ENCODE peak calls at places on chromosomes 6 and 20, in ten cellular contexts. A is GM23338, V is PC-9, B is HCT116, X is hepatocyte, I is OCI-LY7, D is SK-N-SH, Q is GM23248, E is Karpas-422, G is MM.1S. O is an unnamed sample.

GRCh38 chr6:33205172-33206026 is 944 bp downstream of the HSD17B8 start:
- DNase-seq in A (peak; percentile 44), V (peak; percentile 73), B (peak; percentile 55), X (peak; percentile 55), I (peak; percentile 54), D (peak; percentile 42), Q (peak; percentile 67), E (peak; percentile 65), G (peak; percentile 29), O (peak; percentile 76)

GRCh38 chr6:87660226-87660886 is 41.7 kb downstream of the AKIRIN2 start:
- DNase-seq in A (no peak), V (no peak), B (no peak), X (no peak), I (no peak), D (no peak), Q (peak; percentile 88), E (no peak), G (no peak), O (peak; percentile 26)

GRCh38 chr20:6657111-6657510 is 110.4 kb upstream of the BMP2 start:
- DNase-seq in A (no peak), V (no peak), B (no peak), X (no peak), I (no peak), D (no peak), Q (no peak), E (no peak), G (no peak), O (no peak)

GRCh38 chr6:163554663-163555062 is 140.1 kb downstream of the QKI start:
- DNase-seq in A (peak; percentile 81), V (no peak), B (no peak), X (peak; percentile 32), I (peak; percentile 25), D (peak; percentile 23), Q (peak; percentile 65), E (no peak), G (peak; percentile 20), O (peak; percentile 60)

GRCh38 chr6:33787954-33788693 is 806 bp downstream of the LEMD2 start:
- DNase-seq in A (peak; percentile 66), V (no peak), B (peak; percentile 23), X (peak; percentile 81), I (peak; percentile 71), D (peak; percentile 87), Q (peak; percentile 89), E (peak; percentile 83), G (peak; percentile 46), O (peak; percentile 56)

GRCh38 chr6:93927731-93928130 is 508.4 kb upstream of the EPHA7 start:
- DNase-seq in A (no peak), V (no peak), B (no peak), X (no peak), I (no peak), D (no peak), Q (no peak), E (no peak), G (no peak), O (no peak)

GRCh38 chr6:137914530-137915193 is 47.6 kb downstream of the TNFAIP3 start:
- DNase-seq in A (no peak), V (no peak), B (no peak), X (no peak), I (no peak), D (no peak), Q (no peak), E (no peak), G (no peak), O (no peak)

GRCh38 chr20:63248835-63249591 is 5.2 kb downstream of the NKAIN4 start:
- DNase-seq in A (no peak), V (no peak), B (no peak), X (no peak), I (no peak), D (no peak), Q (no peak), E (no peak), G (no peak), O (peak; percentile 32)

GRCh38 chr6:155228549-155229166 is 35.2 kb upstream of the CLDN20 start:
- DNase-seq in A (no peak), V (no peak), B (no peak), X (peak; percentile 16), I (no peak), D (no peak), Q (peak; percentile 55), E (no peak), G (no peak), O (no peak)

GRCh38 chr6:48069280-48069679 is 41.7 kb downstream of the PTCHD4 start:
- DNase-seq in A (peak; percentile 43), V (no peak), B (no peak), X (peak; percentile 8), I (no peak), D (peak; percentile 7), Q (peak; percentile 25), E (no peak), G (no peak), O (no peak)

GRCh38 chr6:3415490-3415889 is 41.4 kb downstream of the SLC22A23 start:
- DNase-seq in A (no peak), V (no peak), B (no peak), X (no peak), I (no peak), D (no peak), Q (no peak), E (no peak), G (no peak), O (no peak)

GRCh38 chr6:32868257-32868788 is 14.3 kb downstream of the PSMB9 start:
- DNase-seq in A (peak; percentile 84), V (peak; percentile 55), B (peak; percentile 63), X (peak; percentile 79), I (peak; percentile 90), D (peak; percentile 58), Q (peak; percentile 73), E (peak; percentile 96), G (peak; percentile 79), O (peak; percentile 87)

GRCh38 chr20:64176548-64177419 is 12.5 kb downstream of the MYT1 start:
- DNase-seq in A (peak; percentile 30), V (no peak), B (no peak), X (no peak), I (peak; percentile 34), D (no peak), Q (no peak), E (no peak), G (no peak), O (no peak)

GRCh38 chr6:155121699-155122098 is 126.6 kb downstream of the TIAM2 start:
- DNase-seq in A (peak; percentile 74), V (no peak), B (no peak), X (no peak), I (no peak), D (peak; percentile 63), Q (peak; percentile 59), E (no peak), G (no peak), O (no peak)

GRCh38 chr20:34904202-34904621 is 27.8 kb downstream of the ACSS2 start:
- DNase-seq in A (no peak), V (no peak), B (no peak), X (no peak), I (no peak), D (no peak), Q (no peak), E (no peak), G (no peak), O (no peak)

DNA sequence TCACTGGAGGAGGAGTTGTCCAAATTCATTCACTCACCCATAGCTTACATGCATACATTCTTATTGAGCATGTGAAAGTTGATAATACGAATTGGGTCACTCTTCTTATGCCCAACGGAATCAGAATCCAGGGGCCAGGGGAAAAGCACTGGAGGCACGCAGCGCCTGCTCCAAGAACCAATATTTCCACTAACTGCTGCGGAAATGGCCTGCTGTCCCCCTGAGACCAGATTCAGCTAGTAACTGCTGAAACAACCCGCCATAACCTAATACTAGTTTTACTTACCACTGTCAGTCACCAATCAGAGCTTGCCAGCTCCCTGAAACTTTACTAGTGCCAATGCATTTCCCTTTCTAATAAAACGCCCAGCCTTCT is 641 bp upstream of the FKBP1A start:
- DNase-seq in A (no peak), V (no peak), B (no peak), X (no peak), I (no peak), D (no peak), Q (no peak), E (no peak), G (no peak), O (no peak)
- H3K4me3 ChIP-seq in A (peak overlapping the region; percentile 91), V (peak overlapping the region; percentile 97), B (peak overlapping the region; percentile 99), X (peak overlapping the region; percentile 44), I (peak overlapping the region; percentile 91), D (peak overlapping the region; percentile 90), Q (peak overlapping the region; percentile 91), E (peak overlapping the region; percentile 95), G (peak overlapping the region; percentile 96), O (peak overlapping the region; percentile 79)

GRCh38 chr6:151288711-151289398 is 49.1 kb downstream of the AKAP12 start:
- DNase-seq in A (no peak), V (no peak), B (no peak), X (no peak), I (no peak), D (peak; percentile 49), Q (no peak), E (no peak), G (no peak), O (no peak)
- H3K4me1 ChIP-seq in A (peaks cover 26% of the 10 kb centered on the region), V (no peaks in the 10 kb centered on the region), B (peaks cover 59% of the 10 kb centered on the region), X (peaks cover 8% of the 10 kb centered on the region), I (no peaks in the 10 kb centered on the region), D (peaks cover 23% of the 10 kb centered on the region), Q (peaks cover 6% of the 10 kb centered on the region), E (peaks cover 11% of the 10 kb centered on the region), G (no peaks in the 10 kb centered on the region), O (peaks cover 10% of the 10 kb centered on the region)

GRCh38 chr20:45927071-45927878 is 7.2 kb upstream of the PCIF1 start:
- DNase-seq in A (no peak), V (no peak), B (no peak), X (no peak), I (no peak), D (no peak), Q (no peak), E (no peak), G (no peak), O (no peak)
- H3K9me2 ChIP-seq in A (no peaks in the 10 kb centered on the region), V (no peaks in the 10 kb centered on the region), B (no peaks in the 10 kb centered on the region), X (no peaks in the 10 kb centered on the region), I (no peaks in the 10 kb centered on the region), D (no peaks in the 10 kb centered on the region), Q (no peaks in the 10 kb centered on the region), E (no peaks in the 10 kb centered on the region), G (no peaks in the 10 kb centered on the region), O (no peaks in the 10 kb centered on the region)

GRCh38 chr6:27669798-27670301 is 196.9 kb upstream of the ZNF184 start:
- DNase-seq in A (peak; percentile 42), V (no peak), B (no peak), X (no peak), I (no peak), D (no peak), Q (no peak), E (no peak), G (no peak), O (no peak)
- H3K4me3 ChIP-seq in A (peak overlapping the region; percentile 71), V (peak overlapping the region; percentile 85), B (no peak overlapping the region), X (no peak overlapping the region), I (no peak overlapping the region), D (peak overlapping the region; percentile 42), Q (peak overlapping the region; percentile 68), E (no peak overlapping the region), G (no peak overlapping the region), O (peak overlapping the region; percentile 71)

O was measured in PC-3.